ENCODE peak calls at places on chromosome 18, in ten cellular contexts. C is cardiac fibroblast, W is mammary epithelial cell, Q is thyroid gland, E is brain microvascular endothelial cell, I is cardiac muscle cell, Y is uterus, B is fibroblast of mammary gland, J is GM12864, U is GM23338. O is an unnamed sample.

GRCh38 chr18:22098563-22098989 is 70.8 kb upstream of the GATA6 start:
- DNase-seq in C (no peak), W (no peak), Q (no peak), E (no peak), I (no peak), Y (no peak), B (no peak), J (no peak), U (no peak), O (no peak)

GRCh38 chr18:79572848-79573451 is 106.7 kb upstream of the CTDP1 start:
- DNase-seq in C (no peak), W (no peak), Q (no peak), E (no peak), I (no peak), Y (no peak), B (no peak), J (no peak), U (no peak), O (no peak)

GRCh38 chr18:13425357-13426095 is 207.0 kb downstream of the LDLRAD4 start:
- DNase-seq in C (no peak), W (no peak), Q (no peak), E (no peak), I (no peak), Y (no peak), B (no peak), J (no peak), U (no peak), O (no peak)

GRCh38 chr18:56891870-56892269 is 240.7 kb downstream of the WDR7 start:
- DNase-seq in C (peak; percentile 13), W (no peak), Q (no peak), E (no peak), I (no peak), Y (no peak), B (no peak), J (no peak), U (no peak), O (no peak)

GRCh38 chr18:62984656-62985315 is 269.4 kb downstream of the PHLPP1 start:
- DNase-seq in C (no peak), W (no peak), Q (no peak), E (no peak), I (no peak), Y (no peak), B (no peak), J (no peak), U (no peak), O (no peak)

GRCh38 chr18:32542221-32542798 is 71.6 kb upstream of the GAREM1 start:
- DNase-seq in C (peak; percentile 43), W (no peak), Q (no peak), E (no peak), I (no peak), Y (no peak), B (peak; percentile 25), J (no peak), U (peak; percentile 21), O (peak; percentile 33)

GRCh38 chr18:13577091-13577697 is 149.2 kb downstream of the FAM210A start:
- DNase-seq in C (peak; percentile 16), W (peak; percentile 44), Q (no peak), E (peak; percentile 41), I (no peak), Y (no peak), B (peak; percentile 59), J (peak; percentile 78), U (no peak), O (no peak)

GRCh38 chr18:25350561-25351201 is 1.3 kb downstream of the ZNF521 start:
- DNase-seq in C (peak; percentile 22), W (peak; percentile 2), Q (peak; percentile 32), E (peak; percentile 9), I (peak; percentile 81), Y (peak; percentile 65), B (peak; percentile 52), J (peak; percentile 12), U (peak; percentile 44), O (peak; percentile 6)

GRCh38 chr18:27860701-27861107 is 316.2 kb downstream of the CDH2 start:
- DNase-seq in C (peak; percentile 16), W (peak; percentile 8), Q (no peak), E (peak; percentile 22), I (peak; percentile 61), Y (no peak), B (peak; percentile 1), J (no peak), U (no peak), O (peak; percentile 36)

GRCh38 chr18:66646622-66647021 is 42.7 kb upstream of the CDH19 start:
- DNase-seq in C (peak; percentile 52), W (peak; percentile 32), Q (no peak), E (peak; percentile 16), I (no peak), Y (no peak), B (peak; percentile 19), J (no peak), U (no peak), O (peak; percentile 16)

GRCh38 chr18:39742015-39742466 is 2176.4 kb upstream of the CELF4 start:
- DNase-seq in C (no peak), W (no peak), Q (no peak), E (no peak), I (peak; percentile 24), Y (no peak), B (no peak), J (no peak), U (no peak), O (peak; percentile 90)

GRCh38 chr18:2147424-2147823 is 423.9 kb downstream of the METTL4 start:
- DNase-seq in C (peak; percentile 21), W (no peak), Q (no peak), E (no peak), I (no peak), Y (no peak), B (peak; percentile 67), J (no peak), U (no peak), O (peak; percentile 66)
- H3K4me3 ChIP-seq in C (no peak overlapping the region), W (no peak overlapping the region), Q (no peak overlapping the region), E (no peak overlapping the region), I (no peak overlapping the region), Y (no peak overlapping the region), B (no peak overlapping the region), J (no peak overlapping the region), U (no peak overlapping the region), O (no peak overlapping the region)

GRCh38 chr18:75728621-75729020 is 301.1 kb upstream of the SMIM21 start:
- DNase-seq in C (no peak), W (no peak), Q (no peak), E (no peak), I (no peak), Y (no peak), B (peak; percentile 7), J (no peak), U (no peak), O (no peak)

GRCh38 chr18:75730249-75730648 is 302.7 kb upstream of the SMIM21 start:
- DNase-seq in C (no peak), W (no peak), Q (no peak), E (no peak), I (no peak), Y (no peak), B (no peak), J (no peak), U (no peak), O (no peak)

GRCh38 chr18:75727479-75727878 is 300.0 kb upstream of the SMIM21 start:
- DNase-seq in C (peak; percentile 11), W (peak; percentile 2), Q (peak; percentile 68), E (peak; percentile 7), I (peak; percentile 63), Y (no peak), B (peak; percentile 39), J (no peak), U (peak; percentile 86), O (peak; percentile 2)
- TF ChIP-seq CTCF in C (peak; percentile 23), W (peak; percentile 49), Q (no peak), E (peak; percentile 67), I (peak; percentile 67), Y (no peak), B (peak; percentile 55), J (peak; percentile 59), U (peak; percentile 88), O (no peak)

GRCh38 chr18:74278983-74279382 is 12.8 kb downstream of the CYB5A start:
- DNase-seq in C (no peak), W (no peak), Q (no peak), E (no peak), I (no peak), Y (no peak), B (no peak), J (no peak), U (no peak), O (no peak)

GRCh38 chr18:74282359-74283254 is 9.2 kb downstream of the CYB5A start:
- DNase-seq in C (no peak), W (no peak), Q (no peak), E (no peak), I (no peak), Y (no peak), B (no peak), J (no peak), U (peak; percentile 42), O (no peak)

GRCh38 chr18:74283255-74283554 is 8.6 kb downstream of the CYB5A start:
- DNase-seq in C (no peak), W (no peak), Q (no peak), E (no peak), I (no peak), Y (no peak), B (peak; percentile 25), J (no peak), U (no peak), O (peak; percentile 56)

GRCh38 chr18:74281639-74282358 is 10.0 kb downstream of the CYB5A start:
- DNase-seq in C (peak; percentile 60), W (no peak), Q (no peak), E (no peak), I (no peak), Y (no peak), B (peak; percentile 44), J (no peak), U (no peak), O (peak; percentile 43)

DNA sequence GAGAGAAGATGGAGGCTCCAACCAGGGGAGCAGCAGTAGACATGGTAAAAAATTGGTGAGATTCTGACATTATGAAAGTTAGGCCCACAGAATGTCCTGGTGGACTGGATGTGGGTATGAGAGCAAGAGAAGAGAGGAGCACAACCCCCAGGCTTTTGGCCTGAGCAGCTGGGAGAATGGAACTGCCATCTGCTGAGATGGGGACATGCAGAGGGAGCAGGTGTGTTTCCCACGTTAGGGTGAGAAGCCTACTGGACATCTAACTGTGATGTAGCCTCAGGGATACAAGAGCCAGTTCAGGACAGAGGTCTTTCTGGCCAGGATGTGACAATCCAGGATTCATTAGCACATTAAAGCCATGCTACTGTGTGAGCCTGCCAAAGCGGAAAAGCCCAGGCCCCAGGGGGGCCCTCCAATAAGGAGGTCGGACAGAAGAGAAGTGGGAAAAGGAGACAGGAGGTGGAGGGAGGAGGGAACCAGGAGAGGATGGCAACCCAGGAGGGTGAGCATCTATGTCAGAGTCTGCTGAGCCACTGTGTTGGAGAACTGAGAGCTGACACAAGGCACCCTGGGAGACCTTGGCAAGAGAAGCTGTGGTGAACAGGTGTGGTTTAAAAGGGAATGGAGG is 10.6 kb downstream of the CYB5A start:
- DNase-seq in C (no peak), W (no peak), Q (no peak), E (no peak), I (no peak), Y (no peak), B (no peak), J (no peak), U (peak; percentile 65), O (no peak)
- H3K4me3 ChIP-seq in C (no peak overlapping the region), W (no peak overlapping the region), Q (no peak overlapping the region), E (no peak overlapping the region), I (no peak overlapping the region), Y (no peak overlapping the region), B (no peak overlapping the region), J (no peak overlapping the region), U (peak overlapping the region; percentile 35), O (no peak overlapping the region)

GRCh38 chr18:38025433-38026038 is 459.9 kb upstream of the CELF4 start:
- DNase-seq in C (no peak), W (no peak), Q (no peak), E (peak; percentile 18), I (no peak), Y (no peak), B (no peak), J (no peak), U (peak; percentile 63), O (no peak)
- TF ChIP-seq CTCF in C (no peak), W (no peak), Q (no peak), E (no peak), I (no peak), Y (no peak), B (no peak), J (no peak), U (no peak), O (no peak)